ENCODE peak calls at places on chromosomes 11 and 22, in eight cellular contexts. Z is HCT116, T is PC-3, Y is MM.1S, F is GM23338, V is neural progenitor cell, U is SK-N-SH, Q is OCI-LY7. H is an unnamed sample.

GRCh38 chr22:46090631-46091201 is 59.6 kb upstream of the PPARA start:
- DNase-seq in Z (no peak), T (peak; percentile 28), Y (no peak), F (no peak), V (no peak), U (no peak), Q (no peak), H (peak; percentile 95)

GRCh38 chr11:36446135-36446534 is 63.9 kb downstream of the TRAF6 start:
- DNase-seq in Z (no peak), T (no peak), Y (no peak), F (no peak), V (no peak), U (no peak), Q (no peak), H (no peak)

GRCh38 chr11:69599502-69599901 is 41.5 kb upstream of the CCND1 start:
- DNase-seq in Z (no peak), T (no peak), Y (no peak), F (no peak), V (peak; percentile 58), U (no peak), Q (no peak), H (peak; percentile 26)

GRCh38 chr11:15158351-15159015 is 43.8 kb downstream of the INSC start:
- DNase-seq in Z (no peak), T (peak; percentile 25), Y (no peak), F (no peak), V (no peak), U (no peak), Q (no peak), H (peak; percentile 86)

GRCh38 chr22:23204541-23205157 is 24.3 kb downstream of the BCR start:
- DNase-seq in Z (no peak), T (no peak), Y (no peak), F (no peak), V (no peak), U (peak; percentile 82), Q (no peak), H (peak; percentile 51)

GRCh38 chr22:26770624-26771023 is 113.2 kb downstream of the MIAT start:
- DNase-seq in Z (no peak), T (no peak), Y (no peak), F (no peak), V (no peak), U (no peak), Q (no peak), H (peak; percentile 74)

GRCh38 chr22:38731703-38732161 is 24.1 kb downstream of the SUN2 start:
- DNase-seq in Z (no peak), T (no peak), Y (no peak), F (no peak), V (no peak), U (no peak), Q (no peak), H (no peak)

GRCh38 chr22:48499456-48500425 is 1327.9 kb downstream of the BRD1 start:
- DNase-seq in Z (no peak), T (no peak), Y (no peak), F (no peak), V (no peak), U (no peak), Q (no peak), H (no peak)

GRCh38 chr11:35364101-35364780 is 55.1 kb downstream of the SLC1A2 start:
- DNase-seq in Z (peak; percentile 29), T (peak; percentile 87), Y (no peak), F (no peak), V (peak; percentile 13), U (no peak), Q (no peak), H (peak; percentile 97)

GRCh38 chr11:89205378-89205777 is 27.7 kb downstream of the TYR start:
- DNase-seq in Z (peak; percentile 4), T (peak; percentile 26), Y (no peak), F (no peak), V (no peak), U (no peak), Q (no peak), H (no peak)

GRCh38 chr22:26330971-26331625 is 98.0 kb upstream of the ASPHD2 start:
- DNase-seq in Z (peak; percentile 63), T (peak; percentile 62), Y (peak; percentile 56), F (peak; percentile 90), V (peak; percentile 76), U (peak; percentile 81), Q (peak; percentile 68), H (peak; percentile 60)

GRCh38 chr11:60345489-60345888 is 18.4 kb downstream of the MS4A6E start:
- DNase-seq in Z (peak; percentile 21), T (peak; percentile 54), Y (peak; percentile 33), F (peak; percentile 69), V (peak; percentile 39), U (no peak), Q (peak; percentile 59), H (peak; percentile 26)

GRCh38 chr11:120090411-120090810 is 47.5 kb downstream of the TRIM29 start:
- DNase-seq in Z (no peak), T (no peak), Y (no peak), F (no peak), V (no peak), U (no peak), Q (no peak), H (no peak)

GRCh38 chr11:128297805-128298204 is 289.6 kb downstream of the ETS1 start:
- DNase-seq in Z (no peak), T (no peak), Y (no peak), F (no peak), V (no peak), U (no peak), Q (no peak), H (no peak)

GRCh38 chr11:96241351-96241841 is 101.6 kb downstream of the MAML2 start:
- DNase-seq in Z (no peak), T (no peak), Y (no peak), F (peak; percentile 41), V (no peak), U (no peak), Q (peak; percentile 43), H (no peak)

GRCh38 chr11:96238563-96239166 is 104.3 kb downstream of the MAML2 start:
- DNase-seq in Z (no peak), T (no peak), Y (no peak), F (no peak), V (no peak), U (no peak), Q (no peak), H (peak; percentile 58)

GRCh38 chr11:96242191-96242845 is 100.7 kb downstream of the MAML2 start:
- DNase-seq in Z (no peak), T (no peak), Y (no peak), F (no peak), V (peak; percentile 16), U (no peak), Q (peak; percentile 21), H (peak; percentile 70)

GRCh38 chr11:96246718-96247540 is 96.1 kb downstream of the MAML2 start:
- DNase-seq in Z (peak; percentile 63), T (peak; percentile 67), Y (no peak), F (no peak), V (no peak), U (no peak), Q (no peak), H (peak; percentile 81)

GRCh38 chr11:96242971-96243647 is 99.9 kb downstream of the MAML2 start:
- DNase-seq in Z (peak; percentile 92), T (peak; percentile 95), Y (no peak), F (peak; percentile 95), V (peak; percentile 87), U (peak; percentile 89), Q (no peak), H (peak; percentile 98)
- H3K27ac ChIP-seq in Z (peak overlapping the region; percentile 87), T (peak overlapping the region; percentile 80), Y (no peak overlapping the region), F (peak overlapping the region; percentile 78), V (no peak overlapping the region), U (peak overlapping the region; percentile 92), Q (no peak overlapping the region), H (peak overlapping the region; percentile 93)

DNA sequence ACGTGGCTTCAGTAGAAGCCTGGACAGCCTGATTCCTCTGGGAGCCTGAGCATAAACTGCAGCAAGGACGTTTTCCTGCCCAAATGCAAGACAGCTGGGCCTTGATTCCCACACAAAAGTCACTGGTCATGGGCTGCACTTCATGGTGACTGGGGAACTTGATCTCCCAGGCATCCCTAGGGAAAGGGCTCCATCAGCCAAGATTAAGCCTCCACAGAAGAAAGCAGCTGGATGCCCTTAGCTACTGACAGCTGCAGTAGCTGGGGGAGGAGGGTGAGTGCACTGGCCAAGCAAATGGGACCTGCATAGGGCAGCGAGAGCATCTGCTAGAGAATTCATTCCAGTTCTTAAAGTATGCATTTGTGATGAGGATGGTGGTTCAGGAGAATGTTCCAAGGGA is 267.4 kb upstream of the ISX start:
- DNase-seq in Z (no peak), T (no peak), Y (no peak), F (no peak), V (no peak), U (no peak), Q (no peak), H (no peak)
- TF ChIP-seq EZH2phosphoT487 in Z (no peak), T (no peak), Y (no peak), F (no peak), V (no peak), U (no peak), Q (no peak), H (no peak)

GRCh38 chr11:108498046-108498815 is at the start of gene POGLUT3:
- DNase-seq in Z (no peak), T (peak; percentile 67), Y (peak; percentile 18), F (peak; percentile 76), V (peak; percentile 88), U (peak; percentile 93), Q (no peak), H (peak; percentile 75)

GRCh38 chr11:108497317-108498045 is 703 bp downstream of the POGLUT3 start:
- DNase-seq in Z (peak; percentile 93), T (peak; percentile 99), Y (peak; percentile 7), F (peak; percentile 94), V (peak; percentile 93), U (peak; percentile 73), Q (no peak), H (peak; percentile 99)

GRCh38 chr11:108500721-108501120 is 2.5 kb upstream of the POGLUT3 start:
- DNase-seq in Z (no peak), T (no peak), Y (no peak), F (no peak), V (no peak), U (no peak), Q (no peak), H (no peak)

GRCh38 chr11:108500169-108500568 is 2.0 kb upstream of the POGLUT3 start:
- DNase-seq in Z (no peak), T (no peak), Y (no peak), F (no peak), V (no peak), U (no peak), Q (no peak), H (no peak)

DNA sequence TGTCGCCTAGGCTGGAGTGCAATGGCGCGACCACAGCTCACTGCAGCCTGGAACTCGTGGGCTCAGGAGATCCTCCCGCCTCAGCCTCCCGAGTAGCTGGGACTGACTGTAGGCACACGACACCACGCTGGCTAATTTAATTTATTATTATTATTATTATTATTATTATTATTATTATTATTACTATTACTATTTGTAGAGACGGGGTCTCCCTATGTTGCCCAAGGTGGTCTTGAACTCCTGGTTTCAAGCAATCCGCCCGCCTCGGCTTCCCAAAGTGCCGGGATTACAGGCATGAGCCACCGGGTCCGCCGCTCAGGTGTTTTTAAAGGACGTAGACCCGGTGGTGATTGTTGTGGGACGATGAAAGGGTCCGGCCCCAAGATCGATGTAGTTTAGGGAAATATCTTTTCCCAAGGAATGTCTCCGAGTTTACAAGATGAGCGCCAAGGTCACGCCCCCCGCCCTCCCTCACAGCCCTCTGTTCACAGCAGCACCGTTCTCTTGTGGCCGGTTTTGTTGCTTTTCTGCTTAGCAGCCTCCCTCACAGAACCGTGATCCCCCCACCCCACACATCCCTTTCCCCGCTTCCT is 728 bp upstream of the POGLUT3 start:
- DNase-seq in Z (no peak), T (no peak), Y (no peak), F (peak; percentile 51), V (no peak), U (no peak), Q (no peak), H (no peak)
- H2AFZ ChIP-seq in Z (no peak overlapping the region), T (peak overlapping the region; percentile 91), Y (peak overlapping the region; percentile 57), F (peak overlapping the region; percentile 92), V (peak overlapping the region; percentile 99), U (peak overlapping the region; percentile 76), Q (no peak overlapping the region), H (peak overlapping the region; percentile 95)

GRCh38 chr11:46273511-46274205 is 3.8 kb upstream of the CREB3L1 start:
- DNase-seq in Z (no peak), T (peak; percentile 70), Y (no peak), F (no peak), V (no peak), U (no peak), Q (no peak), H (peak; percentile 39)
- H3K27ac ChIP-seq in Z (no peak overlapping the region), T (peak overlapping the region; percentile 69), Y (no peak overlapping the region), F (no peak overlapping the region), V (no peak overlapping the region), U (peak overlapping the region; percentile 77), Q (no peak overlapping the region), H (peak overlapping the region; percentile 91)

H was measured in GM23248.